ENCODE peak calls at places on chromosomes 1 and 21, in seven cellular contexts. U, D, R, T, A, Y and K are unnamed samples.

GRCh38 chr1:3386603-3387002 is 67.9 kb upstream of the ARHGEF16 start:
- DNase-seq in T (no peak), D (no peak), U (no peak), A (no peak), R (no peak), Y (no peak), K (no peak)

GRCh38 chr1:94926365-94926914 is 470 bp downstream of the CNN3 start:
- DNase-seq in U (peak), Y (peak), R (peak), D (peak), T (peak), A (peak), K (peak)

GRCh38 chr1:60960846-60961542 is 121.4 kb upstream of the NFIA start:
- DNase-seq in Y (no peak), R (no peak), T (no peak), D (no peak), U (no peak), A (no peak), K (no peak)

GRCh38 chr1:205772607-205773032 is 2.7 kb downstream of the RAB29 start:
- DNase-seq in T (no peak), U (no peak), D (no peak), A (no peak), Y (no peak), R (no peak), K (no peak)

GRCh38 chr21:45104560-45104959 is 30.2 kb downstream of the ADARB1 start:
- DNase-seq in R (peak), A (peak), T (peak), Y (peak), D (peak), U (no peak), K (peak)

GRCh38 chr1:60090662-60091061 is 17.1 kb upstream of the C1orf87 start:
- DNase-seq in Y (no peak), R (no peak), A (no peak), U (no peak), D (no peak), T (no peak), K (no peak)

GRCh38 chr1:56901720-56902119 is 47.1 kb downstream of the C8A start:
- DNase-seq in Y (no peak), A (no peak), D (no peak), R (no peak), T (no peak), U (no peak), K (no peak)

GRCh38 chr1:229234870-229235472 is 35.9 kb upstream of the RAB4A start:
- DNase-seq in D (no peak), T (no peak), U (no peak), Y (no peak), A (no peak), R (no peak), K (no peak)

GRCh38 chr1:111735321-111735720 is 3.9 kb downstream of the INKA2 start:
- DNase-seq in R (no peak), Y (no peak), D (no peak), U (no peak), T (no peak), A (no peak), K (no peak)

GRCh38 chr1:51378871-51379270 is 48.5 kb upstream of the TTC39A start:
- DNase-seq in A (no peak), Y (no peak), R (no peak), T (no peak), U (no peak), D (no peak), K (no peak)

GRCh38 chr1:22375601-22376000 is 76.0 kb upstream of the ZBTB40 start:
- DNase-seq in T (no peak), U (no peak), Y (no peak), R (no peak), D (no peak), A (no peak), K (no peak)

GRCh38 chr1:43135857-43136781 is 36.0 kb downstream of the EBNA1BP2 start:
- DNase-seq in D (peak), U (no peak), A (no peak), Y (no peak), R (no peak), T (peak), K (no peak)

GRCh38 chr1:244302889-244303609 is 148.7 kb downstream of the ADSS2 start:
- DNase-seq in U (peak), A (no peak), T (peak), Y (no peak), D (no peak), R (no peak), K (no peak)

GRCh38 chr1:163275222-163275621 is 46.5 kb upstream of the NUF2 start:
- DNase-seq in U (no peak), T (no peak), R (no peak), A (no peak), Y (no peak), D (no peak), K (no peak)

GRCh38 chr1:109444376-109444775 is 18.1 kb upstream of the PSMA5 start:
- DNase-seq in Y (no peak), R (no peak), A (no peak), D (no peak), U (no peak), T (no peak), K (no peak)

GRCh38 chr1:156844638-156845037 is 14.3 kb downstream of the INSRR start:
- DNase-seq in T (no peak), D (no peak), U (no peak), Y (no peak), A (no peak), R (no peak), K (no peak)

GRCh38 chr1:39301606-39302005 is 97.1 kb downstream of the MACF1 start:
- DNase-seq in D (no peak), U (no peak), A (no peak), T (no peak), R (no peak), Y (no peak), K (no peak)

GRCh38 chr1:92240034-92240433 is 22.3 kb downstream of the C1orf146 start:
- DNase-seq in R (no peak), Y (no peak), A (no peak), D (no peak), U (no peak), T (no peak), K (no peak)

GRCh38 chr1:167388976-167389375 is 129.4 kb downstream of the CD247 start:
- DNase-seq in U (no peak), D (no peak), T (no peak), R (no peak), A (no peak), Y (no peak), K (no peak)

GRCh38 chr1:236141447-236142357 is 637 bp upstream of the GPR137B start:
- DNase-seq in A (no peak), R (peak), T (peak), Y (peak), U (peak), D (no peak), K (no peak)

GRCh38 chr1:216216304-216216703 is 206.9 kb downstream of the USH2A start:
- DNase-seq in Y (no peak), A (no peak), R (no peak), U (peak), D (no peak), T (no peak), K (no peak)

GRCh38 chr1:208040714-208041393 is 129.9 kb upstream of the CD34 start:
- DNase-seq in A (no peak), U (peak), Y (no peak), T (no peak), R (no peak), D (no peak), K (no peak)

GRCh38 chr1:42177551-42177981 is 13.0 kb upstream of the GUCA2A start:
- DNase-seq in R (no peak), Y (no peak), T (peak), D (no peak), A (no peak), U (no peak), K (no peak)

GRCh38 chr1:232667781-232668101 is 37.8 kb upstream of the SIPA1L2 start:
- DNase-seq in R (no peak), T (no peak), D (no peak), A (no peak), U (no peak), Y (no peak), K (no peak)

GRCh38 chr1:232669981-232670763 is 40.2 kb upstream of the SIPA1L2 start:
- DNase-seq in Y (no peak), R (no peak), D (no peak), U (no peak), T (no peak), A (no peak), K (no peak)

GRCh38 chr1:232664844-232665777 is 35.2 kb upstream of the SIPA1L2 start:
- DNase-seq in A (no peak), R (no peak), Y (no peak), T (no peak), D (no peak), U (no peak), K (no peak)

GRCh38 chr1:232662910-232663309 is 33.0 kb upstream of the SIPA1L2 start:
- DNase-seq in D (no peak), T (no peak), A (no peak), Y (no peak), U (no peak), R (no peak), K (no peak)

DNA sequence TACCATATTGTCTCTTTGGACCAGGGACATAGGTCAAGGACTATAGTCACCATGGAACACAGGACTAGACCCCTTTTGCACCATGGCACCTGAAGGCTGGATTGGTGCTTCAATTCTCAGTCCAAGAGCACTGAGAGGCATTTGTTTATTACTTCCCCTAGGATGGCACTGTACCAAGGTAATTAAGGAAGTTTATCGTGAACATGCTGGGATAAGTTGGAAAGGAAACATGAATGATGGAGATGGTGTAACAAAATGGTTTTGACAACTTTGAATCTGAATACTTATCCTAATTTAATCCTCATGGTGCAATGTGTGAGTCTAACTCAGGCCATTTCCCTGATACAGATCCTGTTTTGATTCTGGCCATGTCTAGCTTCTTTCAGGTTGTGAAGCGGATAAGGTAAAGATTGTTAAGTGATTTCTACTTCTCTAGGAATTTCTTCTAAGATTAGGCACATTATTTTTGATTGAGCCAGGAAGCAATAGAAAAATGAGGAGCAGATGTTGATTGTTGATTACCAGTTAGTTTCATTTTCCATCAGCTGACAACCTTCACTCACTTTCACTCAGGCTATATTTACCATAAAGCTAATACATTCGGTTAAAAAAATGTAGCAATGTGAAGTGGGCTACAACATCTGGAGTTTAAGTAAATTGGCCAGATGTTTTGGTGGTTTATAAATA is 37.3 kb upstream of the SIPA1L2 start:
- DNase-seq in R (no peak), Y (no peak), U (no peak), T (no peak), A (no peak), D (no peak), K (no peak)
- H3K4me3 ChIP-seq in R (no peak), Y (peak), U (no peak), T (no peak), A (no peak), D (no peak), K (no peak)

GRCh38 chr1:230487773-230488428 is 61.8 kb upstream of the PGBD5 start:
- DNase-seq in T (no peak), R (no peak), D (no peak), Y (no peak), A (no peak), U (no peak), K (no peak)
- H3K27ac ChIP-seq in T (no peak), R (no peak), D (no peak), Y (no peak), A (no peak), U (no peak), K (no peak)

GRCh38 chr1:150508982-150509381 is 1.1 kb downstream of the ECM1 start:
- DNase-seq in Y (no peak), R (no peak), U (no peak), D (no peak), T (no peak), A (no peak), K (no peak)
- H3K4me3 ChIP-seq in Y (peak), R (no peak), U (no peak), D (no peak), T (no peak), A (peak), K (peak)

DNA sequence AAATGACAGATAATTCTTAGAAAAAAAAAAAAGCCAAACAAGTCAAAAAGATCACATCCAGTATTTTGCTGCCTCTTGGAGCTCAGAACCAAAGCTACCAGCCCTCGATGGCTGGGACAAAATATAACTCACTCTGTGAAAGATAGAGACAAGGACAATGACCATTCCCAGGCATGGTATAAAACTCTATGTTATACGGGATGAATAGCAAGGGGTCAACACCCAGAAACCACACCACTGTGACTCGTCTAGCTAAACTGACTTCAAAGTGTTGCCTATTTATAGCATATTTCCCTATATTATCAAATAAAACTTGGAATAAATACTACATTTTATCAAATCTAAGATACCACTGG is 10.1 kb downstream of the TMEM63A start:
- DNase-seq in D (no peak), U (no peak), A (no peak), Y (no peak), T (no peak), R (no peak), K (no peak)
- H3K27ac ChIP-seq in D (no peak), U (no peak), A (no peak), Y (no peak), T (no peak), R (no peak), K (no peak)

DNA sequence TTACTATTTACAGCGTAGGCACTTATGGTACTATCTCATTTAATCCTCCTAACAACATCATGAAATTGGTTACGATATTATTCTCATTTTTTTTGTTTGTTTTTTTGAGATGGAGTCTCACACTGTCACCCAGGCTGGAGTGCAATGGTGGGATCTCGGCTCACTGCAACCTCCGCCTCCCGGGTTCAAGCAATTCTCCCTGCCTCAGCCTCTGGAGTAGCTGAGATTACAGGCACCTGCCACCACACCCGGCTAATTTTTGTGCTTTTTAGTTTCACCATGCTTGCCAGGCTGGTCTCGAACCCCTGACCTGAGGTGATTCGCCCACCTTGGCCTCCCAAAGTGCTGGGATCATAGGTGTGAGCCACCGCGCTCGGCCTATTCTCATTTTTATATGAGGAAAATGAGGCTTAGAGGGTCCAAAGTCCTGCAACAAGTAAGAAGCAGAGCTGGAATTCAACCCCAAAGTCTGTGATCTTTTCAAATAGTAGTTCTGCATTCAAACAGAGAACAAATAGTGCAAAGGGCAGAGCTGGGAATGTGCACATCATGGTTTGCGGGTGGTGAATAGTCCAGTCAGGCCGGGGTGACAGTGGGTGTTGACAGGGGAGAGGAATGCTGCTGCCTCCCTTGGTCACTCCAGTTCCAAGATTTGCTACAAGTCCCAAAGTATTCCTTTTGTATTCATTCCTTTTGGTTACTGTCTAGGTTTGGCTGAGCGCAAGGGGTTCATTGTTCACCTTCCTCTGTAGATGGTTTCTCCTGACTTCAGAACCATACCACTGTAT is 4.6 kb downstream of the PRUNE1 start:
- DNase-seq in A (no peak), Y (no peak), U (no peak), D (no peak), R (no peak), T (no peak), K (no peak)
- H3K4me3 ChIP-seq in A (no peak), Y (no peak), U (no peak), D (no peak), R (no peak), T (no peak), K (no peak)

GRCh38 chr1:201676651-201677050 is 137.7 kb downstream of the NAV1 start:
- DNase-seq in D (no peak), Y (no peak), A (no peak), R (no peak), T (no peak), U (no peak), K (no peak)
- H3K27ac ChIP-seq in D (no peak), Y (peak), A (no peak), R (peak), T (no peak), U (no peak), K (no peak)

GRCh38 chr1:209769956-209770355 is 14.1 kb downstream of the TRAF3IP3 start:
- DNase-seq in U (no peak), T (peak), D (no peak), A (no peak), R (no peak), Y (no peak), K (no peak)
- H3K4me3 ChIP-seq in U (no peak), T (no peak), D (no peak), A (peak), R (peak), Y (no peak), K (no peak)